ENCODE peak calls at places on chromosomes 16 and 17, in five cellular contexts. A, C, Y, B and G are unnamed samples.

GRCh38 chr17:7987112-7987893 is 15.1 kb upstream of the GUCY2D start:
- DNase-seq in A (no peak), B (peak), Y (no peak), C (no peak), G (no peak)

GRCh38 chr16:23388786-23389185 is 64.2 kb downstream of the COG7 start:
- DNase-seq in Y (no peak), B (no peak), C (no peak), A (no peak), G (no peak)

GRCh38 chr17:43908111-43908721 is 880 bp upstream of the MPP2 start:
- DNase-seq in C (peak), Y (peak), A (no peak), B (no peak), G (peak)

GRCh38 chr17:45282683-45283644 is 21.1 kb upstream of the SPATA32 start:
- DNase-seq in B (no peak), A (no peak), Y (no peak), C (no peak), G (no peak)

GRCh38 chr17:31696184-31696602 is 162.9 kb downstream of the COPRS start:
- DNase-seq in A (no peak), B (peak), C (no peak), Y (peak), G (no peak)

GRCh38 chr17:49690256-49690655 is 12.4 kb upstream of the SPOP start:
- DNase-seq in B (no peak), A (no peak), Y (no peak), C (no peak), G (no peak)

GRCh38 chr16:83336630-83337029 is 471.1 kb upstream of the HSBP1 start:
- DNase-seq in A (no peak), C (no peak), B (no peak), Y (peak), G (no peak)

GRCh38 chr16:28477311-28477920 is 5.3 kb upstream of the NPIPB7 start:
- DNase-seq in C (no peak), Y (no peak), B (peak), A (no peak), G (no peak)

GRCh38 chr16:12653820-12654392 is 149.8 kb downstream of the CPPED1 start:
- DNase-seq in C (no peak), Y (no peak), A (no peak), B (no peak), G (no peak)

GRCh38 chr17:51491416-51491815 is 231.1 kb downstream of the UTP18 start:
- DNase-seq in Y (no peak), B (no peak), A (no peak), C (no peak), G (no peak)

GRCh38 chr16:53291757-53292392 is 142.4 kb upstream of the RBL2 start:
- DNase-seq in Y (peak), C (no peak), B (no peak), A (no peak), G (no peak)

GRCh38 chr17:8593830-8594229 is 36.7 kb downstream of the MYH10 start:
- DNase-seq in C (no peak), Y (no peak), A (no peak), B (no peak), G (no peak)

GRCh38 chr16:67930678-67931211 is 917 bp downstream of the CTRL start:
- DNase-seq in B (no peak), C (no peak), Y (no peak), A (no peak), G (no peak)

GRCh38 chr17:40323731-40324650 is 15.0 kb downstream of the RARA start:
- DNase-seq in C (peak), B (no peak), A (no peak), Y (no peak), G (peak)

GRCh38 chr17:419073-419735 is 66.6 kb upstream of the RPH3AL start:
- DNase-seq in C (peak), B (no peak), Y (no peak), A (no peak), G (no peak)

GRCh38 chr17:50353600-50354195 is 7.8 kb downstream of the XYLT2 start:
- DNase-seq in C (no peak), A (no peak), Y (no peak), B (peak), G (no peak)

GRCh38 chr17:41907185-41907556 is 11.6 kb downstream of the ACLY start:
- DNase-seq in A (no peak), B (no peak), Y (peak), C (no peak), G (no peak)

GRCh38 chr16:27974896-27975540 is 88.5 kb downstream of the GSG1L start:
- DNase-seq in A (no peak), Y (no peak), B (peak), C (no peak), G (no peak)

GRCh38 chr16:58647107-58647506 is 17.5 kb upstream of the CNOT1 start:
- DNase-seq in C (no peak), B (no peak), Y (no peak), A (no peak), G (no peak)

GRCh38 chr17:79483842-79484241 is 127.0 kb downstream of the RBFOX3 start:
- DNase-seq in C (no peak), Y (no peak), B (no peak), A (no peak), G (no peak)

GRCh38 chr17:2090210-2090641 is 35.3 kb downstream of the HIC1 start:
- DNase-seq in A (no peak), C (peak), Y (no peak), B (no peak), G (no peak)

GRCh38 chr17:64698725-64699124 is 36.6 kb upstream of the SMURF2 start:
- DNase-seq in Y (peak), C (no peak), A (no peak), B (no peak), G (no peak)

GRCh38 chr17:80260791-80261158 is at the start of gene RNF213:
- DNase-seq in C (peak), Y (no peak), A (no peak), B (peak), G (peak)

GRCh38 chr16:85897384-85897783 is 1.6 kb upstream of the IRF8 start:
- DNase-seq in A (no peak), B (no peak), Y (no peak), C (no peak), G (no peak)

GRCh38 chr17:43823350-43824084 is 9.4 kb downstream of the MPP3 start:
- DNase-seq in Y (no peak), C (no peak), B (peak), A (no peak), G (no peak)

GRCh38 chr16:48384982-48385271 is 286 bp downstream of the SIAH1 start:
- DNase-seq in A (no peak), B (no peak), C (no peak), Y (no peak), G (no peak)

GRCh38 chr17:42674755-42675347 is 1.9 kb downstream of the PLEKHH3 start:
- DNase-seq in Y (no peak), C (no peak), A (no peak), B (no peak), G (no peak)

GRCh38 chr17:2082003-2082862 is 27.3 kb downstream of the HIC1 start:
- DNase-seq in B (no peak), C (no peak), A (no peak), Y (no peak), G (no peak)

GRCh38 chr17:81858170-81858966 is 2.0 kb downstream of the P4HB start:
- DNase-seq in A (no peak), Y (no peak), B (peak), C (no peak), G (no peak)

GRCh38 chr16:19659554-19659953 is 58.5 kb downstream of the KNOP1 start:
- DNase-seq in B (no peak), A (no peak), Y (no peak), C (no peak), G (no peak)

GRCh38 chr17:15456972-15457722 is 10.3 kb downstream of the CDRT4 start:
- DNase-seq in A (no peak), B (no peak), Y (peak), C (no peak), G (no peak)

GRCh38 chr17:3944485-3945388 is 19.5 kb downstream of the ATP2A3 start:
- DNase-seq in C (peak), B (no peak), A (no peak), Y (no peak), G (peak)

GRCh38 chr17:72117748-72118587 is 2.9 kb upstream of the SOX9 start:
- DNase-seq in C (no peak), A (no peak), B (no peak), Y (no peak), G (no peak)

GRCh38 chr17:1904273-1905052 is 74.7 kb downstream of the RPA1 start:
- DNase-seq in A (no peak), B (no peak), C (no peak), Y (no peak), G (no peak)

GRCh38 chr16:68396481-68396880 is 51.8 kb downstream of the SMPD3 start:
- DNase-seq in Y (peak), A (peak), B (peak), C (peak), G (peak)

GRCh38 chr16:74736531-74737157 is 36.0 kb upstream of the MLKL start:
- DNase-seq in B (no peak), C (no peak), A (no peak), Y (no peak), G (no peak)

GRCh38 chr16:6835941-6836340 is 496.7 kb upstream of the RBFOX1 start:
- DNase-seq in A (no peak), C (no peak), B (no peak), Y (no peak), G (no peak)

GRCh38 chr17:28133562-28133970 is 91.1 kb downstream of the NLK start:
- DNase-seq in B (no peak), Y (peak), C (no peak), A (no peak), G (no peak)

GRCh38 chr16:57093845-57094564 is 1.6 kb downstream of the CPNE2 start:
- DNase-seq in B (no peak), C (no peak), Y (no peak), A (no peak), G (no peak)